ENCODE peak calls at places on chromosome 16, in four cellular contexts. K is K562, D is HepG2, B is GM12878. H is an unnamed sample.

GRCh38 chr16:31458073-31458834 is 1.0 kb upstream of the ARMC5 start:
- DNase-seq in K (peak), D (peak), B (no peak), H (peak)

GRCh38 chr16:83928341-83929055 is 24.5 kb upstream of the OSGIN1 start:
- DNase-seq in K (no peak), D (peak), B (no peak), H (no peak)

GRCh38 chr16:83253526-83253925 is 554.3 kb upstream of the HSBP1 start:
- DNase-seq in K (no peak), D (no peak), B (no peak), H (no peak)

GRCh38 chr16:30948956-30949654 is at the start of gene ORAI3:
- DNase-seq in K (peak), D (no peak), B (no peak), H (peak)

GRCh38 chr16:3131755-3132377 is 3.0 kb upstream of the ZNF213 start:
- DNase-seq in K (peak), D (peak), B (no peak), H (peak)

GRCh38 chr16:50879873-50880695 is 138.2 kb downstream of the CYLD start:
- DNase-seq in K (no peak), D (no peak), B (no peak), H (peak)

GRCh38 chr16:84790291-84790690 is 29.5 kb upstream of the CRISPLD2 start:
- DNase-seq in K (no peak), D (no peak), B (no peak), H (no peak)

GRCh38 chr16:28984619-28985135 is at the start of gene LAT:
- DNase-seq in K (no peak), D (no peak), B (no peak), H (no peak)

DNA sequence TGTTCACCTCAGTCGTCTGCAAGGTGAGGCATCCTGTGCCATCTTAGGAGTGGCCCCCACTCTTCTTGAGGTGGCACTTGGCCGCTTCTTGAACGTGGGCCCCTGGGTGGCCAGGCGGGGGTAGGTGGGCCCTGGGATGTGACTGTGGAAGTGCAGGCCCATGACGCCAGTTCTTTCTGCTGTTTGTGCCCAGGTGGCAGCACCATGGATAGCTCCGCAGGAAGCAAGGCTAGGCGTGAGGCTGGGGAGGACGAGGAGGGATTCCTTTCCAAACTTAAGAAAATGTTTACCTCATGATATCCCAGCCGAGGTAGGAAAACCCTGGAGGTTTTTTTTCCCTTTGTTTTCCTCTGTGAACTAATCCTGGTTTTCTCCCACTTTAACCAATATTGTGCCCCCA is 19.8 kb downstream of the NMRAL1 start:
- DNase-seq in K (no peak), D (no peak), B (no peak), H (peak)
- TF ChIP-seq TCF7 in K (no peak), D (no peak), B (no peak), H (no peak)

DNA sequence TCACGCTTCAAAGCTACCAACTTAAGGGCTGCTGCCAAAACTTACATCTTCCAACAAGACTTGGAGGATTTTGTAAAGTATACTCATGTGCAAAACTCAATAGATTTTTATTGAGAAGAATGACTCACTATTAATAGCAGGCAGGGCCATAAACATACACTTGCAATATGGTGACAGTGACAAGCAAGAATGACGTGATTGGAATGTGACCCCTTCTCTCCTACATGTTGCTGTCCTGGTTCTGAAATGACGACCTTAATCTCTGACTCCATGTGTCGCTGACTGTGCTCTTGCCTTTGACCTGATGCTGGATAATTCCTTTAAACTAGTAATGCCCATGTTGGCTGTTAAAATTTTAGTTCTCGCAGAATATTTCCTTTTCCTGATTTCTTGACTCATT is 174.5 kb downstream of the PARN start:
- DNase-seq in K (peak), D (peak), B (no peak), H (no peak)
- TF ChIP-seq TCF7 in K (no peak), D (no peak), B (no peak), H (no peak)

DNA sequence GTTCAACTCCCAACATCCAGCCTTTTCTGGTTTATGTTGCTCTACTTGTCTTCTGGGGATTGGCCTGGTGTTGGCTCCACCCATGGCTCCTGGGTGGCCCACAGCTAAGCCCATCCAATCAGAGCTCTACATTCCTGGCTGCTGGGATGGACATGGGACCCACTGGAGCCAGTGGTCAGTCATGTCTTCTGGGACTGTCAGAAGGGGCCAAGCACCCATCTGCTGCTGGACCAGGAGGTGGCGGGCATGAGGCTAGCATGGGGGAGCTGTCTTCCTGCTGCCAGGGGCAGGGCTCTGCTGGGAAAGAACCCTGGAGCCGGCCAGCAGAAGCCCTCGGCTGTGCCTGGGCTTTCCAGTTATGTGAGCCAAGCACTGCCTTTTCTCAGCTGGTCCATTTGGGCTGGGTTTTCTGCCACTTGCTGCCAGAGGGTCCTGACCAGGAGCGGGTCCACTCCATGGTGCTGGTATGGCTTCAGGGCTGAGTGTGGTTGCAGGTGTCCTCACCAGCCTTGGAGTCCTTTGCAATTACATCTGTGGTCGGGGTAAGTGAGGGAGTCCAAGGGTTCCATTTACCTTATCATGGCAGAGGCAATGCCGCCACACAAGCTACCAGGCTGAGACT is 17.4 kb upstream of the ZNF469 start:
- DNase-seq in K (peak), D (no peak), B (no peak), H (no peak)
- TF ChIP-seq TCF7 in K (no peak), D (no peak), B (no peak), H (no peak)

DNA sequence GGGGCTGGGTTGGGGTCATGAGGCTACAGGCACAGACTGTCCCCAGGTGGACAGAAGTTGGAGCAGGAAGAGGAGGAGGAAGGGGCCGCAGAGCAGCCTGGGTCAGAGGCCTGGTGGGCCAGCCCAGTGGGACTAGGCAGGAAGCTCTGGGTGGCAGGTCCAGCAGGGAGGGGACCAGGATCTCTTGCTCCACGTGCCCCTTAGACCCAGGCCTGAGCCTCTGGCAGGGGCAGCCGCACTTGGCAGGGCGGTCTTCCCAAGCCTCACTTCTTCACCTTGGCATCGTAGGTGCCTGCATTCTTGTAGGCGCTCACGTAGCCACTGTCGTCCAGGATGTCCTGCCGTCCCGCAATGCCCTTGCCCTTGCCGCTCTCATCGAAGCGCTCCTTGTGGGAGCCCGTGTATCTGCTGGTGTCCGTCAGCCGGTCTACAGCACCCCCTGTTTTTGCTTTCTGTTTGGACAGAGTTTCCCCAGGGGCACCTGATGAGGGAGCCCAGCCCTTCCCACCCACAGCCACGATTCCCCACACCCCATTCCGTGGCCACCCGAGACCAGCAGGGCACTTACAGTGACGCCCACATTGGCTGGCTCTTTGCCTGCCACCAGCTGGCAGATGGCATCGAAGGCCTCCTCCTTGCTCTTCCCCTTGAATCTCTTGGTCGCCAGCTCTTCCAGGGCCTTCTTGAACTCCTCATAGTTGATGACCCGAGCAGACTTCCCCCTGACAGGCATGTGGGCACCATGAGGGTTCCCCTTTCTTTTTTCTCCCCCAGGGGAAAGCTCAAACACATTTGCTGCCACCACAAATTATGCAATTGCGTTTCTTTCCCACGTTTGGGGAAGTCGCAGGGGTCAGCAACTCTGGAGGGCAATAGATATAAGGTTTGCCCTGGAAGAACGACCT is 3.1 kb downstream of the TPPP3 start:
- DNase-seq in K (no peak), D (no peak), B (no peak), H (no peak)
- TF ChIP-seq TCF7 in K (no peak), D (no peak), B (no peak), H (no peak)

GRCh38 chr16:72149676-72150464 is 22.1 kb downstream of the PMFBP1 start:
- DNase-seq in K (no peak), D (peak), B (no peak), H (peak)
- TF ChIP-seq TCF7 in K (no peak), D (no peak), B (no peak), H (no peak)

DNA sequence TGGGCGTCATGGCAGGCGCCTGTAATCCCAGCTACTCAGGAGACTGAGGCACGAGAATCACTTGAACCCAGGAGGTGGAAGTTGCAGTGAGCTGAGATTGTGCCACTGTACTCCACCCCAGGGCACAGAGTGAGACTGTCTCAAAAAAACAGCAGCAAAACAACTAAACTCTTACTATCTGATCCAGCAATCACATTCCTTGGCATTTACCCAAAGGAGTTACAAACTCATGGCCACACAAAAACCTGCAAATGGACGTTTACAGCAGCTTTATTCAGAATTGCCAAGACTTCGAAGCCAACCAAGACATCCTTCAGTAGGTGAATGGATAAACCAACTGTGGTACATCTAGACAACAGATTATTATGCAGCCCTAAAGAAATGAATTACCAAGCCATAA is 4.0 kb downstream of the SIAH1 start:
- DNase-seq in K (no peak), D (no peak), B (no peak), H (no peak)
- TF ChIP-seq TCF7 in K (no peak), D (no peak), B (no peak), H (no peak)

GRCh38 chr16:10866196-10866976 is 10.6 kb upstream of the CIITA start:
- DNase-seq in K (no peak), D (no peak), B (no peak), H (no peak)
- TF ChIP-seq TCF7 in K (no peak), D (no peak), B (no peak), H (no peak)

DNA sequence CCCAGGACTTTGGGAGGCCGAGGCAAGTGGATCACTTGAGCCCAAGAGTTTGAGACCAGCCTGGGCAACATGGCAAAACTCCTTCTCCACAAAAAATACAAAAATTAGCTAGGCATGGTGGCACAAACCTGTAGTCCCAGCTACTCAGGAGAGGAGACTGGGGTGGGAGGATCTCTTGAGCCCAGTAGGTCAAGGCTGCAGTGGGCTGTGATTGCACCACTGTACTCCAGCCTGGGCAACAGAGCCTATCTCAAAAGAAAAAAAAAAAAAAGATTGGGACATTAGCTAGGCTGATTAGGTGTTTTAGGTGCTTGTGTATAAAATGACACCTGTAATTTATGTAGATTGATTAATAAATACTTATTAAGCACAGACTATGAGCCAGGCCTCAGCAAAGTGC is 10.1 kb downstream of the GFOD2 start:
- DNase-seq in K (no peak), D (no peak), B (no peak), H (no peak)
- TF ChIP-seq TCF7 in K (no peak), D (no peak), B (no peak), H (no peak)

GRCh38 chr16:57786632-57787518 is 15.4 kb downstream of the KIFC3 start:
- DNase-seq in K (no peak), D (no peak), B (no peak), H (no peak)
- TF ChIP-seq TCF7 in K (no peak), D (no peak), B (no peak), H (no peak)